ENCODE peak calls at places on chromosomes 13 and 19, in four cellular contexts. J is transverse colon, C is tibial nerve, E is suprapubic skin. A is an unnamed sample.

GRCh38 chr13:80341098-80341701 is at the start of gene SPRY2:
- DNase-seq in C (peak; percentile 91), J (peak; percentile 94), E (peak; percentile 97), A (peak; percentile 93)

GRCh38 chr19:48745208-48745995 is 1.3 kb downstream of the IZUMO1 start:
- DNase-seq in C (peak; percentile 66), J (peak; percentile 47), E (no peak), A (peak; percentile 63)

GRCh38 chr13:53343345-53343744 is 314.7 kb downstream of the OLFM4 start:
- DNase-seq in J (no peak), C (no peak), E (no peak), A (no peak)

GRCh38 chr13:42355118-42355840 is 83.3 kb downstream of the AKAP11 start:
- DNase-seq in C (no peak), E (no peak), J (no peak), A (no peak)

GRCh38 chr19:35317464-35318043 is 11.4 kb upstream of the CD22 start:
- DNase-seq in C (peak; percentile 19), J (no peak), E (no peak), A (no peak)

GRCh38 chr13:102693250-102693649 is 1.6 kb downstream of the METTL21C start:
- DNase-seq in J (no peak), C (no peak), E (no peak), A (no peak)

GRCh38 chr13:112213467-112214245 is 146.7 kb downstream of the SOX1 start:
- DNase-seq in C (no peak), J (peak; percentile 80), E (no peak), A (peak; percentile 40)

GRCh38 chr13:27442797-27443196 is 7.6 kb downstream of the MTIF3 start:
- DNase-seq in E (no peak), C (no peak), J (peak; percentile 36), A (no peak)

GRCh38 chr19:19185853-19186728 is 5.9 kb downstream of the BORCS8 start:
- DNase-seq in E (no peak), C (no peak), J (peak; percentile 57), A (peak; percentile 37)

GRCh38 chr13:81874681-81875661 is 1534.0 kb upstream of the SPRY2 start:
- DNase-seq in E (no peak), J (no peak), C (no peak), A (no peak)

GRCh38 chr13:50494110-50494509 is 349.4 kb downstream of the DLEU7 start:
- DNase-seq in J (no peak), C (no peak), E (no peak), A (no peak)

GRCh38 chr19:45276284-45276687 is 25.2 kb downstream of the MARK4 start:
- DNase-seq in J (no peak), E (no peak), C (no peak), A (no peak)

GRCh38 chr13:56351041-56351440 is 789.7 kb upstream of the PRR20A start:
- DNase-seq in J (no peak), E (no peak), C (no peak), A (no peak)

GRCh38 chr19:1070576-1070930 is 3.6 kb downstream of the ARHGAP45 start:
- DNase-seq in C (no peak), E (no peak), J (no peak), A (no peak)

GRCh38 chr19:50332014-50332263 is 2.8 kb upstream of the KCNC3 start:
- DNase-seq in J (no peak), C (no peak), E (no peak), A (no peak)

GRCh38 chr13:77013853-77014542 is 13.0 kb downstream of the FBXL3 start:
- DNase-seq in J (no peak), C (no peak), E (no peak), A (no peak)

GRCh38 chr19:35592226-35592625 is 6.3 kb downstream of the PMIS2 start:
- DNase-seq in E (no peak), J (no peak), C (no peak), A (peak; percentile 36)

GRCh38 chr19:756821-757688 is 6.1 kb downstream of the MISP start:
- DNase-seq in C (no peak), E (no peak), J (no peak), A (no peak)

GRCh38 chr19:18364826-18365528 is 21.0 kb upstream of the GDF15 start:
- DNase-seq in E (no peak), C (peak; percentile 75), J (peak; percentile 90), A (peak; percentile 92)

GRCh38 chr13:37870895-37871550 is 1.5 kb upstream of the TRPC4 start:
- DNase-seq in C (no peak), J (no peak), E (no peak), A (no peak)

GRCh38 chr19:40229484-40229883 is 3.0 kb upstream of the CCNP start:
- DNase-seq in J (no peak), E (no peak), C (no peak), A (no peak)

GRCh38 chr13:28394422-28394821 is 100.5 kb downstream of the FLT1 start:
- DNase-seq in J (no peak), E (no peak), C (no peak), A (no peak)

GRCh38 chr13:44331912-44332840 is 41.4 kb upstream of the SERP2 start:
- DNase-seq in E (no peak), J (peak; percentile 58), C (peak; percentile 67), A (no peak)

GRCh38 chr19:56176881-56177280 is 1.1 kb downstream of the GALP start:
- DNase-seq in E (no peak), C (no peak), J (no peak), A (no peak)

DNA sequence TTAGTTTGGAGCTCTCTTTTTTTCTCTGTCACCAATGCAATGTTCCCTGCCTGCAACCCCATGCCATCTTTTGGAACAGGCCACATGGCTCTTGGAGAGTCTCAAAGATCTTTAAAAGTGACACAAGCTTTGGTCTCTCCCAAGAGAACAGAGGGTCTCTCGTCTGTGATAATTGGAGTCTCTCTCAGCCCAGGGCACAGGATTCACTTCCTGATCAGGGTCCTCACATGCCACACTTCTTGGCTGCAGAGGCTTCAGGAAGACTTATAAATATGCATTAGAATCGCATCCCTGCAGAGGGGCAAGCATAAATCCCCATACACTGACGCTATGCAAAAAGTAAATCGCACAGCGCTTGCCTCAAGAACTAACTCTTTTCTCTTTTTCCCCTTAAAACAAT is 240.4 kb downstream of the IRS2 start:
- DNase-seq in E (no peak), C (no peak), J (no peak), A (no peak)
- TF ChIP-seq POLR2A in E (no peak), C (no peak), J (no peak), A (no peak)

DNA sequence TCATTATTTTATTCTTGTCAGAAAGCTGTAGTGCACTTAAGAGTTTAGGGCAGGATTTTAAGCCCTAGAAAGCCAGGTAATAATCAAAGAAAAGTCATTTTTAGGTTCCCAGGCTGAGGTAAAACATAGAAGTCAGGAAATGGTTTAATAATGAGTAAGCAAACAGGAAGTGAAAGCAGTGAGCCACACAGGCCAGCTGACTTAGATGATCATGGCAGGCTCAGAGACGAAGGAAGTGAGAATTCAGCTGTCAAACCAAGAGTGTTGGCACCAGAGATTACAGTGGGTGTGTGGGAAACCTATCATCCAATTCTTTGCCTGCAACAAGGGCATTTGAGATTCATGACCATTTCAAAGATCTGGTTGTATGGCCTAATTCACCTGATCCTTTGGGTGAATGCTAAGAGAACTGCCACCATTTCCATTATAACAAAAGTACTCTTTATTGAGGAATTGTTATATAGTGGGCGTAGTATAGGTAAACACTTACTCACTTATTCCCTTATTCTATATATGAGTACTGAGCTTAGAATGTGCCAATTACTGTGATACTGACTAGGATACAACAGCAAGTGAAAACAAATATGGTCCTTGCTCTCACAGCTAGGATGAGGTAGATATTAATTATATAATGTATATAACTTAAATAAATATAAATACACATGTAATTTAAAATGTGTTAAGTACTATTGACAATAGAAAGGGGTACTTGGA is 103.7 kb upstream of the EDNRB start:
- DNase-seq in E (no peak), J (peak; percentile 17), C (peak; percentile 24), A (peak; percentile 30)
- TF ChIP-seq EP300 in E (no peak), J (no peak), C (peak; percentile 69), A (no peak)

DNA sequence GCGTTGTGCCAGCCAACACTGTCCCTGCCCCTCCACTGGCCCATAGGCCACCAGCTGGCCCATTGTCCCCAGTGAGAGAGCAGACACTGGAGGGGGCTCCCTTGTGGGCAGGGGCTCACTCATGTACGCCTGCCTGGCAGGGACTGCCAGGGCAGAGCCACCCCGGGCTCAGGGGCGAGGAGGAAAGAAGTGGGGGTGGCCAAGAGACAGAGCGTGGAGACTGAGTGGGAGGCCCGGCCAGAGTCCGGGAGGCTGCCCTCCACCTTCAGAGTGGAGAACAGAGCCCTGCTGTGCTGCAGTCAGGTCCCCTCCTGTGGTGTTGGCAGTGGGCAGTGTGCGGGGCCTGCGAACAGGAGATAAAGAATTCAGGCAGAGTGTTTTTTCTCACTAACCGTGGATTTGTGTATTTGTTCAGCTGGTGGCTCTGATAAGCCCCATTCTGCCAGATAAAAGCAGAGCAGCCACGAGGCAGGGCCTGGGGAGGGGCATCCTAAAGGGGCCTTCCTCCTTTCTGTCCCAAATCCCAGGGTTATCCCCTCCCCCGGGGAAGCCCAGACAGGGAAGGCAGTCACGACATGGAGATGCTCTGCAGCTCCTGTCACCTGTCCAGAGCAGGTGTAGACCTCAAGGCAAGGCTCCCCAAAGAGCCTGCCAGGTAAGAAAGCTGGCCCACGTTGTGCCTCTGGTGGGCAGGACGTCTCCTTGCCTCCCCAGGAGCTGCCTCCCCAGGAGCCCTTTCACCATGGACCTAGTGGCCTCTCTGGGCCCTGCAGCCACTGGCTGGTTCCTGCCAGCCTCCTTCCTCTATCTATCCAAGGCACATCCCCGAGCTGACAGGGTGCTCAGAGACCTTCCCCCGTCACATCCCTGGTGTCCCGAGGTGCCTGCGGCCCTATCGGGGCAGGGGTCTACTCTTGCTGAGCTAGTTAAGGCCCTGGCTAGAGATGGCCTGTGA is 33.0 kb downstream of the LYL1 start:
- DNase-seq in J (no peak), C (no peak), E (no peak), A (no peak)
- H3K27ac ChIP-seq in J (peak overlapping the region; percentile 30), C (peak overlapping the region; percentile 29), E (peak overlapping the region; percentile 72), A (peak overlapping the region; percentile 7)

GRCh38 chr19:32131037-32131436 is 214.4 kb upstream of the ZNF507 start:
- DNase-seq in J (no peak), E (no peak), C (no peak), A (no peak)

GRCh38 chr19:32123355-32123940 is 222.0 kb upstream of the ZNF507 start:
- DNase-seq in C (no peak), J (no peak), E (no peak), A (no peak)

GRCh38 chr19:32130241-32130753 is 215.1 kb upstream of the ZNF507 start:
- DNase-seq in C (no peak), J (no peak), E (no peak), A (no peak)

GRCh38 chr19:32124585-32124984 is 220.8 kb upstream of the ZNF507 start:
- DNase-seq in E (no peak), C (no peak), J (no peak), A (no peak)

DNA sequence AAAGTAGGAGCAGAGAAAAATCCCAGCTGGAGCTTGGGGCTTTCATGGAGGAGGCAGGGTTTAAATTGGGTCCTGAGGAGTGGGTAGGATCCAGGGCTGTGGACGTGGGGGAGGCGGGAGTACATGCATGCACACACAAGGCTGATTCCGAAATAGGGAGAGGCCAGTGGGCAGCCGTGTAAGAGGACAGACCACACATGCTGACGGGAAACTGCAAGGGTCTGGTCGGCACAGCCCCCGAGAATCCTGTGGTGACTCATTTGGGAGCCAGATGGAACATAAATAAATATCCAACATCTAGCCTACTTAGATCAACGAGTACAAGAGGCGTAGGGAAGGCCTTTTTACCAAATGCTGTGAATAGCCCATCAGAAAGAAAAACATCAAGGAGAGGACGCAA is 216.3 kb upstream of the ZNF507 start:
- DNase-seq in J (no peak), E (no peak), C (no peak), A (no peak)
- TF ChIP-seq POLR2A in J (no peak), E (no peak), C (no peak), A (no peak)

GRCh38 chr13:34321986-34322385 is 504.0 kb downstream of the RFC3 start:
- DNase-seq in C (no peak), J (no peak), E (no peak), A (no peak)
- TF ChIP-seq EP300 in C (no peak), J (no peak), E (no peak), A (no peak)